ENCODE peak calls at places on chromosomes 4 and X, in six cellular contexts. One of them, this sample, is unnamed.
A peak's percentile ranks its signal among the peaks of the same experiment; 100 is the strongest.

GRCh38 chrX:150347471-150347870 is 15.6 kb upstream of the MAMLD1 start:
- DNase-seq in CD4-positive, CD25-positive, alpha-beta regulatory T cell: no peak
- DNase-seq in naive thymus-derived CD4-positive, alpha-beta T cell: no peak
- DNase-seq in left ventricle myocardium inferior: no peak
- DNase-seq in right atrium auricular region: no peak
- DNase-seq in right lobe of liver: no peak
- DNase-seq in this sample: no peak

GRCh38 chr4:173334891-173335754 is 965 bp upstream of the HMGB2 start:
- DNase-seq in right atrium auricular region: peak; percentile 68
- DNase-seq in naive thymus-derived CD4-positive, alpha-beta T cell: peak; percentile 9
- DNase-seq in right lobe of liver: peak; percentile 74
- DNase-seq in left ventricle myocardium inferior: peak; percentile 60
- DNase-seq in CD4-positive, CD25-positive, alpha-beta regulatory T cell: peak; percentile 36
- DNase-seq in this sample: peak; percentile 83

GRCh38 chrX:46693149-46693548 is 65.8 kb downstream of the SLC9A7 start:
- DNase-seq in CD4-positive, CD25-positive, alpha-beta regulatory T cell: no peak
- DNase-seq in left ventricle myocardium inferior: no peak
- DNase-seq in right lobe of liver: no peak
- DNase-seq in right atrium auricular region: no peak
- DNase-seq in naive thymus-derived CD4-positive, alpha-beta T cell: no peak
- DNase-seq in this sample: no peak

GRCh38 chr4:2965262-2965661 is 1.9 kb downstream of the GRK4 start:
- DNase-seq in naive thymus-derived CD4-positive, alpha-beta T cell: no peak
- DNase-seq in CD4-positive, CD25-positive, alpha-beta regulatory T cell: no peak
- DNase-seq in left ventricle myocardium inferior: no peak
- DNase-seq in right lobe of liver: no peak
- DNase-seq in right atrium auricular region: no peak
- DNase-seq in this sample: no peak

GRCh38 chr4:107034091-107034698 is 1.9 kb downstream of the DKK2 start:
- DNase-seq in right lobe of liver: peak; percentile 44
- DNase-seq in naive thymus-derived CD4-positive, alpha-beta T cell: no peak
- DNase-seq in CD4-positive, CD25-positive, alpha-beta regulatory T cell: no peak
- DNase-seq in right atrium auricular region: peak; percentile 60
- DNase-seq in left ventricle myocardium inferior: no peak
- DNase-seq in this sample: no peak

GRCh38 chr4:123892368-123892961 is 495.9 kb downstream of the SPRY1 start:
- DNase-seq in left ventricle myocardium inferior: no peak
- DNase-seq in CD4-positive, CD25-positive, alpha-beta regulatory T cell: no peak
- DNase-seq in right lobe of liver: no peak
- DNase-seq in right atrium auricular region: no peak
- DNase-seq in naive thymus-derived CD4-positive, alpha-beta T cell: no peak
- DNase-seq in this sample: no peak

GRCh38 chr4:80592950-80593349 is 257.4 kb downstream of the CFAP299 start:
- DNase-seq in right atrium auricular region: no peak
- DNase-seq in left ventricle myocardium inferior: no peak
- DNase-seq in naive thymus-derived CD4-positive, alpha-beta T cell: no peak
- DNase-seq in CD4-positive, CD25-positive, alpha-beta regulatory T cell: no peak
- DNase-seq in right lobe of liver: no peak
- DNase-seq in this sample: no peak

GRCh38 chr4:129378346-129378745 is 282.4 kb downstream of the C4orf33 start:
- DNase-seq in right atrium auricular region: no peak
- DNase-seq in left ventricle myocardium inferior: no peak
- DNase-seq in CD4-positive, CD25-positive, alpha-beta regulatory T cell: no peak
- DNase-seq in naive thymus-derived CD4-positive, alpha-beta T cell: no peak
- DNase-seq in right lobe of liver: no peak
- DNase-seq in this sample: no peak

GRCh38 chr4:142801966-142802365 is 44.1 kb downstream of the INPP4B start:
- DNase-seq in right lobe of liver: no peak
- DNase-seq in left ventricle myocardium inferior: no peak
- DNase-seq in right atrium auricular region: no peak
- DNase-seq in CD4-positive, CD25-positive, alpha-beta regulatory T cell: no peak
- DNase-seq in naive thymus-derived CD4-positive, alpha-beta T cell: no peak
- DNase-seq in this sample: no peak

GRCh38 chr4:55866973-55867574 is 13.6 kb downstream of the EXOC1 start:
- DNase-seq in right atrium auricular region: no peak
- DNase-seq in left ventricle myocardium inferior: no peak
- DNase-seq in CD4-positive, CD25-positive, alpha-beta regulatory T cell: peak; percentile 16
- DNase-seq in right lobe of liver: no peak
- DNase-seq in naive thymus-derived CD4-positive, alpha-beta T cell: no peak
- DNase-seq in this sample: peak; percentile 41

GRCh38 chr4:48493485-48494100 is 3.5 kb downstream of the ZAR1 start:
- DNase-seq in naive thymus-derived CD4-positive, alpha-beta T cell: no peak
- DNase-seq in right lobe of liver: no peak
- DNase-seq in left ventricle myocardium inferior: no peak
- DNase-seq in CD4-positive, CD25-positive, alpha-beta regulatory T cell: no peak
- DNase-seq in right atrium auricular region: no peak
- DNase-seq in this sample: no peak

GRCh38 chrX:44106864-44107263 is 133.7 kb upstream of the NDP start:
- DNase-seq in right lobe of liver: no peak
- DNase-seq in left ventricle myocardium inferior: no peak
- DNase-seq in CD4-positive, CD25-positive, alpha-beta regulatory T cell: no peak
- DNase-seq in right atrium auricular region: no peak
- DNase-seq in naive thymus-derived CD4-positive, alpha-beta T cell: no peak
- DNase-seq in this sample: no peak

GRCh38 chr4:23720556-23720955 is 169.3 kb downstream of the PPARGC1A start:
- DNase-seq in right atrium auricular region: no peak
- DNase-seq in naive thymus-derived CD4-positive, alpha-beta T cell: no peak
- DNase-seq in right lobe of liver: no peak
- DNase-seq in left ventricle myocardium inferior: no peak
- DNase-seq in CD4-positive, CD25-positive, alpha-beta regulatory T cell: no peak
- DNase-seq in this sample: no peak

GRCh38 chr4:165208741-165209388 is 1.5 kb downstream of the KLHL2 start:
- DNase-seq in right atrium auricular region: no peak
- DNase-seq in left ventricle myocardium inferior: no peak
- DNase-seq in right lobe of liver: no peak
- DNase-seq in naive thymus-derived CD4-positive, alpha-beta T cell: no peak
- DNase-seq in CD4-positive, CD25-positive, alpha-beta regulatory T cell: no peak
- DNase-seq in this sample: no peak

GRCh38 chr4:101122019-101122418 is 225.3 kb downstream of the PPP3CA start:
- DNase-seq in naive thymus-derived CD4-positive, alpha-beta T cell: no peak
- DNase-seq in left ventricle myocardium inferior: no peak
- DNase-seq in right atrium auricular region: no peak
- DNase-seq in CD4-positive, CD25-positive, alpha-beta regulatory T cell: no peak
- DNase-seq in right lobe of liver: no peak
- DNase-seq in this sample: no peak

GRCh38 chrX:39063037-39063436 is 261.8 kb downstream of the MID1IP1 start:
- DNase-seq in right atrium auricular region: peak; percentile 60
- DNase-seq in naive thymus-derived CD4-positive, alpha-beta T cell: no peak
- DNase-seq in CD4-positive, CD25-positive, alpha-beta regulatory T cell: no peak
- DNase-seq in left ventricle myocardium inferior: no peak
- DNase-seq in right lobe of liver: no peak
- DNase-seq in this sample: no peak

GRCh38 chr4:168247603-168248002 is 70.9 kb downstream of the DDX60 start:
- DNase-seq in CD4-positive, CD25-positive, alpha-beta regulatory T cell: no peak
- DNase-seq in left ventricle myocardium inferior: no peak
- DNase-seq in right lobe of liver: no peak
- DNase-seq in naive thymus-derived CD4-positive, alpha-beta T cell: no peak
- DNase-seq in right atrium auricular region: no peak
- DNase-seq in this sample: no peak

GRCh38 chr4:35525192-35525978 is 718.9 kb downstream of the ARAP2 start:
- DNase-seq in right atrium auricular region: no peak
- DNase-seq in right lobe of liver: peak; percentile 34
- DNase-seq in naive thymus-derived CD4-positive, alpha-beta T cell: no peak
- DNase-seq in CD4-positive, CD25-positive, alpha-beta regulatory T cell: no peak
- DNase-seq in left ventricle myocardium inferior: no peak
- DNase-seq in this sample: peak; percentile 38

GRCh38 chr4:10013722-10014121 is 7.6 kb downstream of the SLC2A9 start:
- DNase-seq in naive thymus-derived CD4-positive, alpha-beta T cell: no peak
- DNase-seq in left ventricle myocardium inferior: peak; percentile 47
- DNase-seq in right lobe of liver: peak; percentile 74
- DNase-seq in CD4-positive, CD25-positive, alpha-beta regulatory T cell: no peak
- DNase-seq in right atrium auricular region: no peak
- DNase-seq in this sample: peak; percentile 25

GRCh38 chr4:169492436-169493163 is 119.8 kb downstream of the NEK1 start:
- DNase-seq in CD4-positive, CD25-positive, alpha-beta regulatory T cell: no peak
- DNase-seq in right atrium auricular region: no peak
- DNase-seq in left ventricle myocardium inferior: no peak
- DNase-seq in right lobe of liver: no peak
- DNase-seq in naive thymus-derived CD4-positive, alpha-beta T cell: no peak
- DNase-seq in this sample: peak; percentile 6

GRCh38 chrX:119990409-119990994 is 47.0 kb upstream of the NKAP start:
- DNase-seq in left ventricle myocardium inferior: no peak
- DNase-seq in right lobe of liver: no peak
- DNase-seq in CD4-positive, CD25-positive, alpha-beta regulatory T cell: no peak
- DNase-seq in right atrium auricular region: no peak
- DNase-seq in naive thymus-derived CD4-positive, alpha-beta T cell: no peak
- DNase-seq in this sample: no peak

GRCh38 chr4:101584306-101584705 is 206.2 kb upstream of the BANK1 start:
- DNase-seq in right lobe of liver: no peak
- DNase-seq in right atrium auricular region: no peak
- DNase-seq in naive thymus-derived CD4-positive, alpha-beta T cell: no peak
- DNase-seq in CD4-positive, CD25-positive, alpha-beta regulatory T cell: no peak
- DNase-seq in left ventricle myocardium inferior: no peak
- DNase-seq in this sample: no peak

GRCh38 chr4:158823461-158823873 is 54.6 kb downstream of the FNIP2 start:
- DNase-seq in CD4-positive, CD25-positive, alpha-beta regulatory T cell: no peak
- DNase-seq in right atrium auricular region: no peak
- DNase-seq in right lobe of liver: no peak
- DNase-seq in naive thymus-derived CD4-positive, alpha-beta T cell: no peak
- DNase-seq in left ventricle myocardium inferior: no peak
- DNase-seq in this sample: no peak

GRCh38 chr4:15717126-15717525 is 14.3 kb downstream of the BST1 start:
- DNase-seq in right lobe of liver: no peak
- DNase-seq in naive thymus-derived CD4-positive, alpha-beta T cell: no peak
- DNase-seq in right atrium auricular region: no peak
- DNase-seq in left ventricle myocardium inferior: no peak
- DNase-seq in CD4-positive, CD25-positive, alpha-beta regulatory T cell: no peak
- DNase-seq in this sample: peak; percentile 32

GRCh38 chr4:179076865-179077264 is 1634.6 kb upstream of the AGA start:
- DNase-seq in right atrium auricular region: no peak
- DNase-seq in right lobe of liver: no peak
- DNase-seq in CD4-positive, CD25-positive, alpha-beta regulatory T cell: no peak
- DNase-seq in naive thymus-derived CD4-positive, alpha-beta T cell: no peak
- DNase-seq in left ventricle myocardium inferior: no peak
- DNase-seq in this sample: no peak

GRCh38 chr4:89158884-89159503 is 47.7 kb downstream of the TIGD2 start:
- DNase-seq in right atrium auricular region: no peak
- DNase-seq in right lobe of liver: no peak
- DNase-seq in CD4-positive, CD25-positive, alpha-beta regulatory T cell: no peak
- DNase-seq in naive thymus-derived CD4-positive, alpha-beta T cell: no peak
- DNase-seq in left ventricle myocardium inferior: no peak
- DNase-seq in this sample: no peak

GRCh38 chr4:114249561-114250356 is 270.3 kb upstream of the ARSJ start:
- DNase-seq in naive thymus-derived CD4-positive, alpha-beta T cell: no peak
- DNase-seq in left ventricle myocardium inferior: no peak
- DNase-seq in right lobe of liver: no peak
- DNase-seq in CD4-positive, CD25-positive, alpha-beta regulatory T cell: no peak
- DNase-seq in right atrium auricular region: no peak
- DNase-seq in this sample: no peak

GRCh38 chr4:80333121-80333520 is 2.4 kb upstream of the CFAP299 start:
- DNase-seq in right lobe of liver: no peak
- DNase-seq in left ventricle myocardium inferior: no peak
- DNase-seq in right atrium auricular region: no peak
- DNase-seq in naive thymus-derived CD4-positive, alpha-beta T cell: no peak
- DNase-seq in CD4-positive, CD25-positive, alpha-beta regulatory T cell: no peak
- DNase-seq in this sample: no peak

GRCh38 chrX:55489315-55490009 is at the start of gene USP51:
- DNase-seq in CD4-positive, CD25-positive, alpha-beta regulatory T cell: peak; percentile 2
- DNase-seq in left ventricle myocardium inferior: peak; percentile 24
- DNase-seq in right atrium auricular region: peak; percentile 58
- DNase-seq in naive thymus-derived CD4-positive, alpha-beta T cell: no peak
- DNase-seq in right lobe of liver: peak; percentile 69
- DNase-seq in this sample: no peak

GRCh38 chr4:25913056-25913850 is 767 bp upstream of the SMIM20 start:
- DNase-seq in CD4-positive, CD25-positive, alpha-beta regulatory T cell: peak; percentile 36
- DNase-seq in left ventricle myocardium inferior: peak; percentile 38
- DNase-seq in naive thymus-derived CD4-positive, alpha-beta T cell: peak; percentile 9
- DNase-seq in right atrium auricular region: peak; percentile 60
- DNase-seq in right lobe of liver: peak; percentile 59
- DNase-seq in this sample: no peak

GRCh38 chrX:54695231-54695630 is 102.8 kb downstream of the ITIH6 start:
- DNase-seq in right atrium auricular region: no peak
- DNase-seq in CD4-positive, CD25-positive, alpha-beta regulatory T cell: no peak
- DNase-seq in right lobe of liver: no peak
- DNase-seq in left ventricle myocardium inferior: no peak
- DNase-seq in naive thymus-derived CD4-positive, alpha-beta T cell: no peak
- DNase-seq in this sample: peak; percentile 29

GRCh38 chr4:75514949-75515612 is 808 bp downstream of the THAP6 start:
- DNase-seq in right atrium auricular region: no peak
- DNase-seq in left ventricle myocardium inferior: no peak
- DNase-seq in CD4-positive, CD25-positive, alpha-beta regulatory T cell: peak; percentile 20
- DNase-seq in naive thymus-derived CD4-positive, alpha-beta T cell: no peak
- DNase-seq in right lobe of liver: no peak
- DNase-seq in this sample: no peak

GRCh38 chr4:75512336-75513211 is 1.6 kb downstream of the RCHY1 start:
- DNase-seq in CD4-positive, CD25-positive, alpha-beta regulatory T cell: no peak
- DNase-seq in right atrium auricular region: no peak
- DNase-seq in left ventricle myocardium inferior: no peak
- DNase-seq in naive thymus-derived CD4-positive, alpha-beta T cell: no peak
- DNase-seq in right lobe of liver: no peak
- DNase-seq in this sample: peak; percentile 88

GRCh38 chr4:75513529-75514130 is 573 bp downstream of the RCHY1 start:
- DNase-seq in naive thymus-derived CD4-positive, alpha-beta T cell: no peak
- DNase-seq in right atrium auricular region: no peak
- DNase-seq in CD4-positive, CD25-positive, alpha-beta regulatory T cell: no peak
- DNase-seq in right lobe of liver: no peak
- DNase-seq in left ventricle myocardium inferior: no peak
- DNase-seq in this sample: no peak

GRCh38 chr4:75514131-75514948 is at the start of the genes RCHY1 and THAP6:
- DNase-seq in naive thymus-derived CD4-positive, alpha-beta T cell: peak; percentile 82
- DNase-seq in right atrium auricular region: peak; percentile 96
- DNase-seq in left ventricle myocardium inferior: peak; percentile 95
- DNase-seq in CD4-positive, CD25-positive, alpha-beta regulatory T cell: peak; percentile 95
- DNase-seq in right lobe of liver: peak; percentile 97
- DNase-seq in this sample: peak; percentile 99

GRCh38 chr4:75511841-75512240 is 2.4 kb downstream of the RCHY1 start:
- DNase-seq in naive thymus-derived CD4-positive, alpha-beta T cell: no peak
- DNase-seq in CD4-positive, CD25-positive, alpha-beta regulatory T cell: no peak
- DNase-seq in right atrium auricular region: no peak
- DNase-seq in right lobe of liver: no peak
- DNase-seq in left ventricle myocardium inferior: no peak
- DNase-seq in this sample: peak; percentile 16
- H3K4me1 ChIP-seq in naive thymus-derived CD4-positive, alpha-beta T cell: peaks cover 40% of the 10 kb centered on the region
- H3K4me1 ChIP-seq in CD4-positive, CD25-positive, alpha-beta regulatory T cell: peaks cover 70% of the 10 kb centered on the region
- H3K4me1 ChIP-seq in right atrium auricular region: no peaks in the 10 kb centered on the region
- H3K4me1 ChIP-seq in right lobe of liver: peaks cover 29% of the 10 kb centered on the region
- H3K4me1 ChIP-seq in left ventricle myocardium inferior: peaks cover 68% of the 10 kb centered on the region
- H3K4me1 ChIP-seq in this sample: peaks cover 13% of the 10 kb centered on the region

GRCh38 chr4:39913466-39913865 is 64.2 kb downstream of the PDS5A start:
- DNase-seq in naive thymus-derived CD4-positive, alpha-beta T cell: no peak
- DNase-seq in CD4-positive, CD25-positive, alpha-beta regulatory T cell: no peak
- DNase-seq in left ventricle myocardium inferior: no peak
- DNase-seq in right lobe of liver: no peak
- DNase-seq in right atrium auricular region: no peak
- DNase-seq in this sample: no peak
- H3K36me3 ChIP-seq in naive thymus-derived CD4-positive, alpha-beta T cell: peaks cover 10% of the 10 kb centered on the region
- H3K36me3 ChIP-seq in CD4-positive, CD25-positive, alpha-beta regulatory T cell: peaks cover 77% of the 10 kb centered on the region
- H3K36me3 ChIP-seq in left ventricle myocardium inferior: peaks cover 89% of the 10 kb centered on the region
- H3K36me3 ChIP-seq in right lobe of liver: no peaks in the 10 kb centered on the region
- H3K36me3 ChIP-seq in right atrium auricular region: peaks cover 42% of the 10 kb centered on the region
- H3K36me3 ChIP-seq in this sample: peaks cover 57% of the 10 kb centered on the region

GRCh38 chr4:13988347-13989265 is 361.1 kb upstream of the BOD1L1 start:
- DNase-seq in right atrium auricular region: peak; percentile 77
- DNase-seq in naive thymus-derived CD4-positive, alpha-beta T cell: no peak
- DNase-seq in right lobe of liver: no peak
- DNase-seq in CD4-positive, CD25-positive, alpha-beta regulatory T cell: no peak
- DNase-seq in left ventricle myocardium inferior: peak; percentile 28
- DNase-seq in this sample: peak; percentile 9
- H3K4me1 ChIP-seq in right atrium auricular region: no peaks in the 10 kb centered on the region
- H3K4me1 ChIP-seq in naive thymus-derived CD4-positive, alpha-beta T cell: no peaks in the 10 kb centered on the region
- H3K4me1 ChIP-seq in right lobe of liver: peaks cover 23% of the 10 kb centered on the region
- H3K4me1 ChIP-seq in CD4-positive, CD25-positive, alpha-beta regulatory T cell: no peaks in the 10 kb centered on the region
- H3K4me1 ChIP-seq in left ventricle myocardium inferior: peaks cover 21% of the 10 kb centered on the region
- H3K4me1 ChIP-seq in this sample: no peaks in the 10 kb centered on the region

GRCh38 chr4:1321486-1321885 is 25.5 kb upstream of the UVSSA start:
- DNase-seq in naive thymus-derived CD4-positive, alpha-beta T cell: no peak
- DNase-seq in left ventricle myocardium inferior: no peak
- DNase-seq in right lobe of liver: peak; percentile 44
- DNase-seq in right atrium auricular region: no peak
- DNase-seq in CD4-positive, CD25-positive, alpha-beta regulatory T cell: no peak
- DNase-seq in this sample: no peak
- H3K36me3 ChIP-seq in naive thymus-derived CD4-positive, alpha-beta T cell: peaks cover 8% of the 10 kb centered on the region
- H3K36me3 ChIP-seq in left ventricle myocardium inferior: peaks cover 69% of the 10 kb centered on the region
- H3K36me3 ChIP-seq in right lobe of liver: no peaks in the 10 kb centered on the region
- H3K36me3 ChIP-seq in right atrium auricular region: peaks cover 77% of the 10 kb centered on the region
- H3K36me3 ChIP-seq in CD4-positive, CD25-positive, alpha-beta regulatory T cell: peaks cover 59% of the 10 kb centered on the region
- H3K36me3 ChIP-seq in this sample: peaks cover 38% of the 10 kb centered on the region